ENCODE peak calls at places on chromosomes 11 and 22, in eight cellular contexts. One of them, this sample, is unnamed.

GRCh38 chr22:38317995-38318715 is 922 bp upstream of the CSNK1E start:
- DNase-seq in lung: peak
- DNase-seq in mammary epithelial cell: peak
- DNase-seq in endodermal cell: peak
- DNase-seq in cardiac muscle cell: peak
- DNase-seq in ovary: peak
- DNase-seq in cardiac fibroblast: peak
- DNase-seq in lower lobe of right lung: peak
- DNase-seq in this sample: peak

GRCh38 chr11:119714590-119714989 is 14.4 kb downstream of the NECTIN1 start:
- DNase-seq in mammary epithelial cell: no peak
- DNase-seq in lung: no peak
- DNase-seq in endodermal cell: no peak
- DNase-seq in cardiac muscle cell: no peak
- DNase-seq in ovary: no peak
- DNase-seq in lower lobe of right lung: no peak
- DNase-seq in cardiac fibroblast: no peak
- DNase-seq in this sample: no peak

GRCh38 chr22:24112188-24112587 is 69.1 kb upstream of the SUSD2 start:
- DNase-seq in endodermal cell: no peak
- DNase-seq in cardiac fibroblast: peak
- DNase-seq in ovary: no peak
- DNase-seq in cardiac muscle cell: peak
- DNase-seq in lower lobe of right lung: no peak
- DNase-seq in mammary epithelial cell: peak
- DNase-seq in lung: no peak
- DNase-seq in this sample: peak

GRCh38 chr11:39786281-39786680 is 1673.2 kb downstream of the LRRC4C start:
- DNase-seq in cardiac muscle cell: no peak
- DNase-seq in lower lobe of right lung: no peak
- DNase-seq in ovary: no peak
- DNase-seq in endodermal cell: no peak
- DNase-seq in cardiac fibroblast: no peak
- DNase-seq in lung: no peak
- DNase-seq in mammary epithelial cell: no peak
- DNase-seq in this sample: no peak

GRCh38 chr22:30262917-30263741 is 3.5 kb downstream of the OSM start:
- DNase-seq in cardiac muscle cell: peak
- DNase-seq in ovary: peak
- DNase-seq in mammary epithelial cell: no peak
- DNase-seq in cardiac fibroblast: peak
- DNase-seq in endodermal cell: peak
- DNase-seq in lung: peak
- DNase-seq in lower lobe of right lung: peak
- DNase-seq in this sample: peak

GRCh38 chr22:35868938-35869337 is 151.3 kb downstream of the APOL5 start:
- DNase-seq in ovary: no peak
- DNase-seq in lower lobe of right lung: no peak
- DNase-seq in lung: no peak
- DNase-seq in endodermal cell: no peak
- DNase-seq in cardiac muscle cell: peak
- DNase-seq in mammary epithelial cell: no peak
- DNase-seq in cardiac fibroblast: peak
- DNase-seq in this sample: peak

GRCh38 chr11:6693342-6694228 is 10.4 kb upstream of the MRPL17 start:
- DNase-seq in lung: no peak
- DNase-seq in lower lobe of right lung: no peak
- DNase-seq in endodermal cell: no peak
- DNase-seq in mammary epithelial cell: peak
- DNase-seq in cardiac muscle cell: peak
- DNase-seq in ovary: no peak
- DNase-seq in cardiac fibroblast: peak
- DNase-seq in this sample: peak

GRCh38 chr11:45145421-45146071 is 893 bp upstream of the PRDM11 start:
- DNase-seq in lung: peak
- DNase-seq in cardiac muscle cell: peak
- DNase-seq in lower lobe of right lung: no peak
- DNase-seq in endodermal cell: peak
- DNase-seq in mammary epithelial cell: no peak
- DNase-seq in ovary: no peak
- DNase-seq in cardiac fibroblast: peak
- DNase-seq in this sample: no peak

GRCh38 chr22:43726296-43726695 is 85.8 kb downstream of the EFCAB6 start:
- DNase-seq in ovary: peak
- DNase-seq in cardiac muscle cell: peak
- DNase-seq in cardiac fibroblast: peak
- DNase-seq in lung: no peak
- DNase-seq in lower lobe of right lung: no peak
- DNase-seq in mammary epithelial cell: no peak
- DNase-seq in endodermal cell: no peak
- DNase-seq in this sample: no peak

GRCh38 chr11:102846292-102846691 is 2.9 kb upstream of the MMP3 start:
- DNase-seq in ovary: no peak
- DNase-seq in mammary epithelial cell: peak
- DNase-seq in lung: no peak
- DNase-seq in cardiac fibroblast: no peak
- DNase-seq in cardiac muscle cell: no peak
- DNase-seq in endodermal cell: no peak
- DNase-seq in lower lobe of right lung: no peak
- DNase-seq in this sample: peak

GRCh38 chr11:133808393-133809140 is 36.7 kb downstream of the SPATA19 start:
- DNase-seq in endodermal cell: peak
- DNase-seq in mammary epithelial cell: no peak
- DNase-seq in ovary: no peak
- DNase-seq in lower lobe of right lung: no peak
- DNase-seq in cardiac fibroblast: no peak
- DNase-seq in cardiac muscle cell: peak
- DNase-seq in lung: no peak
- DNase-seq in this sample: no peak

GRCh38 chr11:128490092-128490491 is 97.3 kb downstream of the ETS1 start:
- DNase-seq in lung: no peak
- DNase-seq in mammary epithelial cell: no peak
- DNase-seq in cardiac muscle cell: no peak
- DNase-seq in lower lobe of right lung: no peak
- DNase-seq in cardiac fibroblast: no peak
- DNase-seq in endodermal cell: no peak
- DNase-seq in ovary: no peak
- DNase-seq in this sample: no peak

GRCh38 chr11:13000116-13000515 is 9.0 kb upstream of the RASSF10 start:
- DNase-seq in cardiac muscle cell: no peak
- DNase-seq in lung: no peak
- DNase-seq in lower lobe of right lung: no peak
- DNase-seq in mammary epithelial cell: no peak
- DNase-seq in endodermal cell: no peak
- DNase-seq in cardiac fibroblast: no peak
- DNase-seq in ovary: no peak
- DNase-seq in this sample: no peak

GRCh38 chr11:109864834-109865557 is 228.2 kb upstream of the ZC3H12C start:
- DNase-seq in lung: no peak
- DNase-seq in lower lobe of right lung: no peak
- DNase-seq in cardiac muscle cell: peak
- DNase-seq in endodermal cell: no peak
- DNase-seq in cardiac fibroblast: peak
- DNase-seq in ovary: no peak
- DNase-seq in mammary epithelial cell: peak
- DNase-seq in this sample: no peak

GRCh38 chr11:18145025-18145424 is 12.7 kb downstream of the MRGPRX3 start:
- DNase-seq in ovary: no peak
- DNase-seq in lung: no peak
- DNase-seq in cardiac fibroblast: no peak
- DNase-seq in mammary epithelial cell: no peak
- DNase-seq in endodermal cell: no peak
- DNase-seq in cardiac muscle cell: no peak
- DNase-seq in lower lobe of right lung: no peak
- DNase-seq in this sample: no peak
- TF ChIP-seq CTCF in ovary: no peak
- TF ChIP-seq CTCF in lung: no peak
- TF ChIP-seq CTCF in cardiac fibroblast: peak
- TF ChIP-seq CTCF in mammary epithelial cell: no peak
- TF ChIP-seq CTCF in endodermal cell: peak
- TF ChIP-seq CTCF in cardiac muscle cell: peak
- TF ChIP-seq CTCF in lower lobe of right lung: no peak
- TF ChIP-seq CTCF in this sample: peak

GRCh38 chr11:29328961-29329441 is 687.8 kb downstream of the KCNA4 start:
- DNase-seq in cardiac muscle cell: peak
- DNase-seq in mammary epithelial cell: peak
- DNase-seq in endodermal cell: no peak
- DNase-seq in lower lobe of right lung: no peak
- DNase-seq in ovary: no peak
- DNase-seq in lung: no peak
- DNase-seq in cardiac fibroblast: peak
- DNase-seq in this sample: peak
- TF ChIP-seq CTCF in cardiac muscle cell: peak
- TF ChIP-seq CTCF in mammary epithelial cell: peak
- TF ChIP-seq CTCF in endodermal cell: peak
- TF ChIP-seq CTCF in lower lobe of right lung: peak
- TF ChIP-seq CTCF in ovary: no peak
- TF ChIP-seq CTCF in lung: no peak
- TF ChIP-seq CTCF in cardiac fibroblast: peak
- TF ChIP-seq CTCF in this sample: peak

DNA sequence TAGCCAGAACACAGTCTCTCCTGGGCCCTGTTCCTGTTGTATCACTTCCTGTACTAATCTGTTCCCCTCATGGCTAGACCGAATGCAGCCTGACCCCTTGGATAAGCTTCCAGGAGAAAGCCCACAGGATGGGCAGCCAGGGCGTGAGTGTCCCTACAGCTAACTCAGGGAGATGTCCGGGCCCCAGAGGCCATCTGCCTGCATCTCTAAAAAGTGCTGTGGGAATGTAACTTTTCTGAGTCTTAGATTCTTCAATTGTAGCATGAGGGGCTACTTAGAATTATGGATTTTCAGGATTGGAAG is 7.7 kb upstream of the MALAT1 start:
- DNase-seq in cardiac fibroblast: peak
- DNase-seq in cardiac muscle cell: peak
- DNase-seq in endodermal cell: no peak
- DNase-seq in ovary: peak
- DNase-seq in lung: no peak
- DNase-seq in lower lobe of right lung: no peak
- DNase-seq in mammary epithelial cell: no peak
- DNase-seq in this sample: no peak
- TF ChIP-seq CTCF in cardiac fibroblast: no peak
- TF ChIP-seq CTCF in cardiac muscle cell: no peak
- TF ChIP-seq CTCF in endodermal cell: no peak
- TF ChIP-seq CTCF in ovary: no peak
- TF ChIP-seq CTCF in lung: no peak
- TF ChIP-seq CTCF in lower lobe of right lung: no peak
- TF ChIP-seq CTCF in mammary epithelial cell: no peak
- TF ChIP-seq CTCF in this sample: no peak

GRCh38 chr22:19753090-19753842 is 7.3 kb upstream of the TBX1 start:
- DNase-seq in lung: no peak
- DNase-seq in lower lobe of right lung: no peak
- DNase-seq in endodermal cell: peak
- DNase-seq in mammary epithelial cell: no peak
- DNase-seq in cardiac fibroblast: no peak
- DNase-seq in cardiac muscle cell: no peak
- DNase-seq in ovary: no peak
- DNase-seq in this sample: no peak
- TF ChIP-seq CTCF in lung: no peak
- TF ChIP-seq CTCF in lower lobe of right lung: no peak
- TF ChIP-seq CTCF in endodermal cell: peak
- TF ChIP-seq CTCF in mammary epithelial cell: no peak
- TF ChIP-seq CTCF in cardiac fibroblast: no peak
- TF ChIP-seq CTCF in cardiac muscle cell: peak
- TF ChIP-seq CTCF in ovary: no peak
- TF ChIP-seq CTCF in this sample: peak

This sample was measured in HFFc6.